ENCODE peak calls at places on chromosome 6, in nine cellular contexts. One of them, this sample, is unnamed.

GRCh38 chr6:63509652-63510352 is 62.5 kb upstream of the LOC128125822 start:
- DNase-seq in lung: no peak
- DNase-seq in psoas muscle: peak; percentile 66
- DNase-seq in mammary epithelial cell: peak; percentile 47
- DNase-seq in Peyer's patch: peak; percentile 64
- DNase-seq in left ventricle myocardium inferior: peak; percentile 74
- DNase-seq in A673: no peak
- DNase-seq in CD8-positive, alpha-beta T cell: no peak
- DNase-seq in pancreas: peak; percentile 82
- DNase-seq in this sample: no peak

GRCh38 chr6:166307082-166307980 is 861 bp downstream of the PRR18 start:
- DNase-seq in A673: no peak
- DNase-seq in pancreas: peak; percentile 26
- DNase-seq in lung: no peak
- DNase-seq in Peyer's patch: no peak
- DNase-seq in CD8-positive, alpha-beta T cell: no peak
- DNase-seq in psoas muscle: no peak
- DNase-seq in mammary epithelial cell: no peak
- DNase-seq in left ventricle myocardium inferior: no peak
- DNase-seq in this sample: no peak

GRCh38 chr6:159654483-159655098 is 38.5 kb downstream of the SOD2 start:
- DNase-seq in A673: peak; percentile 80
- DNase-seq in Peyer's patch: no peak
- DNase-seq in pancreas: no peak
- DNase-seq in mammary epithelial cell: peak; percentile 24
- DNase-seq in psoas muscle: no peak
- DNase-seq in left ventricle myocardium inferior: no peak
- DNase-seq in CD8-positive, alpha-beta T cell: no peak
- DNase-seq in lung: no peak
- DNase-seq in this sample: no peak

GRCh38 chr6:6694368-6694780 is 105.9 kb downstream of the LY86 start:
- DNase-seq in psoas muscle: no peak
- DNase-seq in lung: no peak
- DNase-seq in mammary epithelial cell: no peak
- DNase-seq in pancreas: no peak
- DNase-seq in CD8-positive, alpha-beta T cell: no peak
- DNase-seq in left ventricle myocardium inferior: no peak
- DNase-seq in A673: no peak
- DNase-seq in Peyer's patch: no peak
- DNase-seq in this sample: no peak

GRCh38 chr6:31497595-31498476 is at the start of gene MICB:
- DNase-seq in A673: peak; percentile 92
- DNase-seq in left ventricle myocardium inferior: peak; percentile 71
- DNase-seq in Peyer's patch: peak; percentile 95
- DNase-seq in pancreas: peak; percentile 64
- DNase-seq in psoas muscle: peak; percentile 77
- DNase-seq in mammary epithelial cell: peak; percentile 82
- DNase-seq in lung: peak; percentile 84
- DNase-seq in CD8-positive, alpha-beta T cell: peak; percentile 76
- DNase-seq in this sample: peak; percentile 77

GRCh38 chr6:153012856-153013255 is 10.3 kb upstream of the MTRF1L start:
- DNase-seq in left ventricle myocardium inferior: no peak
- DNase-seq in lung: no peak
- DNase-seq in CD8-positive, alpha-beta T cell: no peak
- DNase-seq in psoas muscle: no peak
- DNase-seq in A673: no peak
- DNase-seq in mammary epithelial cell: no peak
- DNase-seq in Peyer's patch: no peak
- DNase-seq in pancreas: no peak
- DNase-seq in this sample: no peak

GRCh38 chr6:25012657-25013056 is 76.9 kb upstream of the RIPOR2 start:
- DNase-seq in CD8-positive, alpha-beta T cell: no peak
- DNase-seq in mammary epithelial cell: peak; percentile 49
- DNase-seq in Peyer's patch: no peak
- DNase-seq in pancreas: no peak
- DNase-seq in left ventricle myocardium inferior: no peak
- DNase-seq in psoas muscle: no peak
- DNase-seq in A673: no peak
- DNase-seq in lung: no peak
- DNase-seq in this sample: no peak

GRCh38 chr6:87183687-87184086 is 28.3 kb downstream of the ZNF292 start:
- DNase-seq in mammary epithelial cell: peak; percentile 30
- DNase-seq in lung: no peak
- DNase-seq in Peyer's patch: no peak
- DNase-seq in CD8-positive, alpha-beta T cell: no peak
- DNase-seq in psoas muscle: no peak
- DNase-seq in left ventricle myocardium inferior: no peak
- DNase-seq in A673: no peak
- DNase-seq in pancreas: no peak
- DNase-seq in this sample: no peak

GRCh38 chr6:155980014-155980413 is 524.4 kb upstream of the NOX3 start:
- DNase-seq in CD8-positive, alpha-beta T cell: no peak
- DNase-seq in Peyer's patch: no peak
- DNase-seq in mammary epithelial cell: no peak
- DNase-seq in pancreas: no peak
- DNase-seq in lung: no peak
- DNase-seq in A673: no peak
- DNase-seq in psoas muscle: no peak
- DNase-seq in left ventricle myocardium inferior: no peak
- DNase-seq in this sample: no peak

GRCh38 chr6:163825033-163825432 is 410.5 kb downstream of the QKI start:
- DNase-seq in CD8-positive, alpha-beta T cell: no peak
- DNase-seq in lung: no peak
- DNase-seq in left ventricle myocardium inferior: no peak
- DNase-seq in psoas muscle: no peak
- DNase-seq in pancreas: no peak
- DNase-seq in A673: no peak
- DNase-seq in mammary epithelial cell: no peak
- DNase-seq in Peyer's patch: no peak
- DNase-seq in this sample: no peak

GRCh38 chr6:98044791-98045190 is 761.8 kb upstream of the MMS22L start:
- DNase-seq in pancreas: no peak
- DNase-seq in psoas muscle: no peak
- DNase-seq in Peyer's patch: no peak
- DNase-seq in A673: no peak
- DNase-seq in CD8-positive, alpha-beta T cell: no peak
- DNase-seq in lung: no peak
- DNase-seq in mammary epithelial cell: no peak
- DNase-seq in left ventricle myocardium inferior: no peak
- DNase-seq in this sample: no peak

GRCh38 chr6:20572940-20573339 is 38.7 kb downstream of the CDKAL1 start:
- DNase-seq in A673: peak; percentile 83
- DNase-seq in Peyer's patch: no peak
- DNase-seq in lung: no peak
- DNase-seq in mammary epithelial cell: peak; percentile 25
- DNase-seq in CD8-positive, alpha-beta T cell: no peak
- DNase-seq in left ventricle myocardium inferior: no peak
- DNase-seq in psoas muscle: no peak
- DNase-seq in pancreas: no peak
- DNase-seq in this sample: no peak

GRCh38 chr6:134288538-134289203 is 29.2 kb downstream of the SGK1 start:
- DNase-seq in A673: peak; percentile 68
- DNase-seq in mammary epithelial cell: peak; percentile 97
- DNase-seq in left ventricle myocardium inferior: no peak
- DNase-seq in CD8-positive, alpha-beta T cell: no peak
- DNase-seq in psoas muscle: no peak
- DNase-seq in lung: no peak
- DNase-seq in pancreas: no peak
- DNase-seq in Peyer's patch: no peak
- DNase-seq in this sample: no peak

DNA sequence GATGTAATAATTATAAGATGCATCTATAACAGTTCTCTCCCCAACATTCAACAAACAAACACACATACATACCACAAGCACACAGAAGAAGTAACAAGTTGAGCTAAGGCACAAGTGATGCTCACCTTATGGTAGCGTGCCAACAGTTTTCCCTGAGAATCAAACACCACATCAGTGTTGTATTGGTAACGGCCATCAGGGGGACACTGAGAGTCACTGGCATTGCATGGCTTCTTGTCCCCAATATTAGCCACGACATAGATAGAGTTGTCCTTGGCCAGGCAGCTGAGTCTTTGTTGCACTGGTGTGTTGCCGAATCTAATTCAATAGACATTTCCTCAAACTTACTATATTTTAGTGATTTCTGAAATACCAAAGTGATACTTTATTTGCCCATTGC is 14.8 kb upstream of the VNN1 start:
- DNase-seq in pancreas: no peak
- DNase-seq in mammary epithelial cell: no peak
- DNase-seq in Peyer's patch: no peak
- DNase-seq in lung: no peak
- DNase-seq in left ventricle myocardium inferior: no peak
- DNase-seq in psoas muscle: no peak
- DNase-seq in CD8-positive, alpha-beta T cell: no peak
- DNase-seq in A673: no peak
- DNase-seq in this sample: no peak
- TF ChIP-seq CTCF in pancreas: no peak
- TF ChIP-seq CTCF in mammary epithelial cell: peak; percentile 10
- TF ChIP-seq CTCF in Peyer's patch: no peak
- TF ChIP-seq CTCF in lung: no peak
- TF ChIP-seq CTCF in left ventricle myocardium inferior: no peak
- TF ChIP-seq CTCF in psoas muscle: no peak
- TF ChIP-seq CTCF in CD8-positive, alpha-beta T cell: peak; percentile 15
- TF ChIP-seq CTCF in A673: peak; percentile 22
- TF ChIP-seq CTCF in this sample: no peak

DNA sequence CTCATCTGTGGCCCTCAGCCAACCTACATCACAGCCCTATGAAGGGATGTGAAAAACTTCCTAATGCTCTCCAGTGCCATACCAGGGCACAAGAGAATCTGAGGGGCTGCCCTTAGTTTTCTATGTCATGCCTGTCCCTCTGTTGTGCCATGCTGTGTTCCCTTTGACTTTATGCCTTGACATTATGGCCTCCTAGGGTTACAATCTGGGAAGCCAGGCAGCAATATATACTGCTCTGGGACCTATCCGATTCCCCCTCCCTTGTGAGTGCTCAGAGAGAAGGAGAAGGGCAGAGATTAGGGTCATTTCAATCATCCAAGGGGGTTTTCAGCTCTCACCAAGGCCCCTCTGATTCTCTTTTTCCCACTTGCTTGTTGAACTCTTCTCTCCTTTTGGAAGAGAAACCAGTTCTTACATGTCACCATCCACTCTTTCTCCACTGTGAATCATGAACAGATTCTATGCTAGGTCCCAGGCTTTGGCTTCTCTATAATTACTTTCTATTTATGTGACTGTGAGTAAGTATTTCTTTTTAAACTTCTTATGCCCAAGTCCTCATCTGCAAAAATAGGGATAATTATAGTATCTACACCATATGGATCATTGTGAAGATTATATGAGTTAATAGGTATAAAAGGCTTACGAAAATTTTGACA is 14.2 kb upstream of the FRK start:
- DNase-seq in CD8-positive, alpha-beta T cell: no peak
- DNase-seq in psoas muscle: no peak
- DNase-seq in mammary epithelial cell: peak; percentile 55
- DNase-seq in A673: no peak
- DNase-seq in Peyer's patch: no peak
- DNase-seq in left ventricle myocardium inferior: no peak
- DNase-seq in lung: no peak
- DNase-seq in pancreas: no peak
- DNase-seq in this sample: no peak
- H3K4me1 ChIP-seq in CD8-positive, alpha-beta T cell: no peaks in the 10 kb centered on the region
- H3K4me1 ChIP-seq in psoas muscle: peaks cover 15% of the 10 kb centered on the region
- H3K4me1 ChIP-seq in mammary epithelial cell: peaks cover 24% of the 10 kb centered on the region
- H3K4me1 ChIP-seq in A673: no peaks in the 10 kb centered on the region
- H3K4me1 ChIP-seq in Peyer's patch: no peaks in the 10 kb centered on the region
- H3K4me1 ChIP-seq in left ventricle myocardium inferior: peaks cover 9% of the 10 kb centered on the region
- H3K4me1 ChIP-seq in lung: no peaks in the 10 kb centered on the region
- H3K4me1 ChIP-seq in pancreas: no peaks in the 10 kb centered on the region
- H3K4me1 ChIP-seq in this sample: no peaks in the 10 kb centered on the region

GRCh38 chr6:168117942-168118341 is 38.9 kb upstream of the FRMD1 start:
- DNase-seq in pancreas: no peak
- DNase-seq in CD8-positive, alpha-beta T cell: no peak
- DNase-seq in mammary epithelial cell: no peak
- DNase-seq in lung: no peak
- DNase-seq in Peyer's patch: peak; percentile 45
- DNase-seq in A673: no peak
- DNase-seq in psoas muscle: no peak
- DNase-seq in left ventricle myocardium inferior: no peak
- DNase-seq in this sample: no peak
- TF ChIP-seq CTCF in pancreas: no peak
- TF ChIP-seq CTCF in CD8-positive, alpha-beta T cell: no peak
- TF ChIP-seq CTCF in mammary epithelial cell: peak; percentile 48
- TF ChIP-seq CTCF in lung: no peak
- TF ChIP-seq CTCF in Peyer's patch: peak; percentile 36
- TF ChIP-seq CTCF in A673: peak; percentile 48
- TF ChIP-seq CTCF in psoas muscle: peak; percentile 44
- TF ChIP-seq CTCF in left ventricle myocardium inferior: peak; percentile 74
- TF ChIP-seq CTCF in this sample: peak; percentile 23

DNA sequence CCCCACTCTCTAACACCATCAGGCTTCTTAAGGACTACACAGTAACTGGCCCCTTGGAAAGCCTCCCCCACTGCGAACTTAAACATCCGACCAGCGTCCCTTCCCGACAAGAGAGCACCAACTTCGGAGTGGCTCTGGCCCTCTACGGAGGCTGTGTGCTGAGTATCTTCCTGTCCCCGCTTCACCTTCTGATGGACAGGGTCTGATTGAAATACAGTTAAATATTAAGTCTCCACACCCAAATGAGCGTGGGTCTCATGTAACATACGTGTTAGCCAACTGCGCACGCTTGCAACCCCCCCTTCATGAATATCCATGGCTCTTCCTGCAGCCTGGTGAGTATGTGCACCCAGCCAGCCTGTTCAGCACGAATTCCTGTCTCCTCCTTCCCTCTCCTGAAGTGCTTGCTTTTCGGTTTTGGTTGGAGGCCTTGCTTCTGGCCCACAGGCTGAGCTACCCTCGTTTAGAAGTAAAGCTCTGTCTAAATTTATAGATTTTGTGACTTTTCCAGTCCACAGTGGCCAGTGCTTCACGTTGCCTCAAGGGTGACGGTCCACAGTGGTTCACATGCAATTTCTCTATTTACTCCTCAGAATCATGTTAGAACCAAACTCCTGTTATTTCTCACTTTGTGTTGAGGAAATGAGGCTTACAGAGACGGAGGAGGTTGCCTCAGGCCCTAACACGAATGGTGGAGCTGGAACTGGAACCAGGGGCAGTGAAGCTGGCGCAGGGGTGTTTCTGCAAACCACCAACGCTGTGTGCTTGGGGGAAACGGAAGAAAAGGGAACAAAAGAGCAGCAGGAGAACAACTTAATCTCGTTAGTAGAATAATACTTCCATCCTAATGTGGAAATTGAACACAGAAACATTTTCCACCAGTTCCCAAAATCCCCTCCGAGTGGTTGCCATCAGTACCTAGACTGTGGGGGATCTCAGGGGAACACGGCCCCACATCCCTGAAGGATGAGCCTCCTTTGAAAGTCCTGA is 103.1 kb upstream of the FRMD1 start:
- DNase-seq in psoas muscle: no peak
- DNase-seq in Peyer's patch: no peak
- DNase-seq in CD8-positive, alpha-beta T cell: no peak
- DNase-seq in mammary epithelial cell: no peak
- DNase-seq in left ventricle myocardium inferior: no peak
- DNase-seq in lung: no peak
- DNase-seq in A673: peak; percentile 94
- DNase-seq in pancreas: no peak
- DNase-seq in this sample: no peak
- H3K4me1 ChIP-seq in psoas muscle: no peaks in the 10 kb centered on the region
- H3K4me1 ChIP-seq in Peyer's patch: no peaks in the 10 kb centered on the region
- H3K4me1 ChIP-seq in CD8-positive, alpha-beta T cell: no peaks in the 10 kb centered on the region
- H3K4me1 ChIP-seq in mammary epithelial cell: no peaks in the 10 kb centered on the region
- H3K4me1 ChIP-seq in left ventricle myocardium inferior: no peaks in the 10 kb centered on the region
- H3K4me1 ChIP-seq in lung: no peaks in the 10 kb centered on the region
- H3K4me1 ChIP-seq in A673: peaks cover 57% of the 10 kb centered on the region
- H3K4me1 ChIP-seq in pancreas: no peaks in the 10 kb centered on the region
- H3K4me1 ChIP-seq in this sample: no peaks in the 10 kb centered on the region

GRCh38 chr6:39301606-39302005 is 12.6 kb downstream of the KCNK17 start:
- DNase-seq in lung: no peak
- DNase-seq in mammary epithelial cell: no peak
- DNase-seq in psoas muscle: no peak
- DNase-seq in left ventricle myocardium inferior: no peak
- DNase-seq in CD8-positive, alpha-beta T cell: no peak
- DNase-seq in Peyer's patch: no peak
- DNase-seq in pancreas: no peak
- DNase-seq in A673: peak; percentile 12
- DNase-seq in this sample: no peak
- TF ChIP-seq CTCF in lung: no peak
- TF ChIP-seq CTCF in mammary epithelial cell: peak; percentile 3
- TF ChIP-seq CTCF in psoas muscle: peak; percentile 27
- TF ChIP-seq CTCF in left ventricle myocardium inferior: no peak
- TF ChIP-seq CTCF in CD8-positive, alpha-beta T cell: no peak
- TF ChIP-seq CTCF in Peyer's patch: no peak
- TF ChIP-seq CTCF in pancreas: no peak
- TF ChIP-seq CTCF in A673: peak; percentile 58
- TF ChIP-seq CTCF in this sample: no peak

This sample was measured in tibial nerve.